ENCODE peak calls at places on chromosomes 4 and X, in eight cellular contexts. One of them, this sample, is unnamed.

GRCh38 chr4:98653006-98653405 is 5.4 kb downstream of the TSPAN5 start:
- DNase-seq in GM03348: peak; percentile 58
- DNase-seq in hypothalamus: no peak
- DNase-seq in HT-29: no peak
- DNase-seq in activated CD8-positive, alpha-beta memory T cell treated with anti-CD3 and anti-CD28 coated beads for 4 hours: no peak
- DNase-seq in adrenal gland: no peak
- DNase-seq in sciatic nerve: no peak
- DNase-seq in A673: no peak
- DNase-seq in this sample: no peak

GRCh38 chrX:123884809-123885408 is 25.1 kb downstream of the XIAP start:
- DNase-seq in GM03348: peak; percentile 21
- DNase-seq in hypothalamus: no peak
- DNase-seq in HT-29: peak; percentile 64
- DNase-seq in activated CD8-positive, alpha-beta memory T cell treated with anti-CD3 and anti-CD28 coated beads for 4 hours: no peak
- DNase-seq in adrenal gland: peak; percentile 32
- DNase-seq in sciatic nerve: no peak
- DNase-seq in A673: peak; percentile 65
- DNase-seq in this sample: no peak

GRCh38 chrX:51459125-51459524 is 37.3 kb downstream of the NUDT11 start:
- DNase-seq in GM03348: peak; percentile 1
- DNase-seq in hypothalamus: no peak
- DNase-seq in HT-29: peak; percentile 54
- DNase-seq in activated CD8-positive, alpha-beta memory T cell treated with anti-CD3 and anti-CD28 coated beads for 4 hours: no peak
- DNase-seq in adrenal gland: peak; percentile 10
- DNase-seq in sciatic nerve: no peak
- DNase-seq in A673: peak; percentile 62
- DNase-seq in this sample: no peak

GRCh38 chr4:71472946-71473345 is 134.1 kb downstream of the SLC4A4 start:
- DNase-seq in GM03348: peak; percentile 67
- DNase-seq in hypothalamus: no peak
- DNase-seq in HT-29: no peak
- DNase-seq in activated CD8-positive, alpha-beta memory T cell treated with anti-CD3 and anti-CD28 coated beads for 4 hours: no peak
- DNase-seq in adrenal gland: no peak
- DNase-seq in sciatic nerve: no peak
- DNase-seq in A673: no peak
- DNase-seq in this sample: no peak

GRCh38 chr4:1794809-1795303 is 1.8 kb downstream of the FGFR3 start:
- DNase-seq in GM03348: no peak
- DNase-seq in hypothalamus: no peak
- DNase-seq in HT-29: no peak
- DNase-seq in activated CD8-positive, alpha-beta memory T cell treated with anti-CD3 and anti-CD28 coated beads for 4 hours: no peak
- DNase-seq in adrenal gland: no peak
- DNase-seq in sciatic nerve: no peak
- DNase-seq in A673: no peak
- DNase-seq in this sample: no peak

GRCh38 chrX:132488092-132488749 is 617 bp downstream of the MBNL3 start:
- DNase-seq in GM03348: peak; percentile 9
- DNase-seq in hypothalamus: no peak
- DNase-seq in HT-29: peak; percentile 51
- DNase-seq in activated CD8-positive, alpha-beta memory T cell treated with anti-CD3 and anti-CD28 coated beads for 4 hours: no peak
- DNase-seq in adrenal gland: peak; percentile 35
- DNase-seq in sciatic nerve: no peak
- DNase-seq in A673: peak; percentile 41
- DNase-seq in this sample: no peak

GRCh38 chr4:16779028-16779675 is 119.3 kb downstream of the LDB2 start:
- DNase-seq in GM03348: peak; percentile 57
- DNase-seq in hypothalamus: no peak
- DNase-seq in HT-29: no peak
- DNase-seq in activated CD8-positive, alpha-beta memory T cell treated with anti-CD3 and anti-CD28 coated beads for 4 hours: no peak
- DNase-seq in adrenal gland: no peak
- DNase-seq in sciatic nerve: no peak
- DNase-seq in A673: peak; percentile 66
- DNase-seq in this sample: no peak

GRCh38 chr4:164081801-164082200 is 587.3 kb downstream of the TMA16 start:
- DNase-seq in GM03348: no peak
- DNase-seq in hypothalamus: no peak
- DNase-seq in HT-29: no peak
- DNase-seq in activated CD8-positive, alpha-beta memory T cell treated with anti-CD3 and anti-CD28 coated beads for 4 hours: no peak
- DNase-seq in adrenal gland: no peak
- DNase-seq in sciatic nerve: no peak
- DNase-seq in A673: no peak
- DNase-seq in this sample: no peak

GRCh38 chr4:2462218-2462991 is 6.5 kb upstream of the RNF4 start:
- DNase-seq in GM03348: peak; percentile 93
- DNase-seq in hypothalamus: peak; percentile 39
- DNase-seq in HT-29: peak; percentile 55
- DNase-seq in activated CD8-positive, alpha-beta memory T cell treated with anti-CD3 and anti-CD28 coated beads for 4 hours: peak; percentile 22
- DNase-seq in adrenal gland: peak; percentile 65
- DNase-seq in sciatic nerve: peak; percentile 74
- DNase-seq in A673: peak; percentile 81
- DNase-seq in this sample: no peak

GRCh38 chr4:152265149-152265621 is 270.7 kb downstream of the FBXW7 start:
- DNase-seq in GM03348: no peak
- DNase-seq in hypothalamus: no peak
- DNase-seq in HT-29: no peak
- DNase-seq in activated CD8-positive, alpha-beta memory T cell treated with anti-CD3 and anti-CD28 coated beads for 4 hours: no peak
- DNase-seq in adrenal gland: peak; percentile 40
- DNase-seq in sciatic nerve: no peak
- DNase-seq in A673: peak; percentile 84
- DNase-seq in this sample: no peak

GRCh38 chrX:22542641-22543040 is 269.9 kb downstream of the CBLL2 start:
- DNase-seq in GM03348: peak; percentile 9
- DNase-seq in hypothalamus: no peak
- DNase-seq in HT-29: no peak
- DNase-seq in activated CD8-positive, alpha-beta memory T cell treated with anti-CD3 and anti-CD28 coated beads for 4 hours: no peak
- DNase-seq in adrenal gland: no peak
- DNase-seq in sciatic nerve: no peak
- DNase-seq in A673: no peak
- DNase-seq in this sample: no peak

GRCh38 chr4:104616401-104616820 is 121.7 kb upstream of the CXXC4 start:
- DNase-seq in GM03348: no peak
- DNase-seq in hypothalamus: no peak
- DNase-seq in HT-29: no peak
- DNase-seq in activated CD8-positive, alpha-beta memory T cell treated with anti-CD3 and anti-CD28 coated beads for 4 hours: no peak
- DNase-seq in adrenal gland: peak; percentile 11
- DNase-seq in sciatic nerve: no peak
- DNase-seq in A673: no peak
- DNase-seq in this sample: no peak